ENCODE peak calls at places on chromosomes 6 and 20, in six cellular contexts. P is right atrium auricular region, L is heart right ventricle, R is endodermal cell, D is cardiac fibroblast, J is left lung. Z is an unnamed sample.

GRCh38 chr6:44036699-44037101 is 90.6 kb downstream of the MRPL14 start:
- DNase-seq in D (no peak), L (no peak), J (peak; percentile 31), R (peak; percentile 19), P (no peak), Z (peak; percentile 27)

GRCh38 chr20:52204136-52204535 is 12.6 kb upstream of the ZFP64 start:
- DNase-seq in L (no peak), J (no peak), P (no peak), R (no peak), D (no peak), Z (no peak)

GRCh38 chr6:87716928-87717655 is 15.1 kb upstream of the AKIRIN2 start:
- DNase-seq in R (no peak), L (no peak), J (no peak), D (no peak), P (no peak), Z (no peak)

GRCh38 chr20:25223179-25223661 is 24.7 kb upstream of the PYGB start:
- DNase-seq in J (no peak), R (peak; percentile 90), D (peak; percentile 78), L (no peak), P (no peak), Z (no peak)

GRCh38 chr20:10524034-10524476 is 89.0 kb downstream of the SLX4IP start:
- DNase-seq in R (peak; percentile 79), J (no peak), L (peak; percentile 48), D (peak; percentile 76), P (peak; percentile 88), Z (no peak)

GRCh38 chr6:146968041-146968760 is 236.0 kb upstream of the STXBP5 start:
- DNase-seq in P (no peak), R (no peak), L (no peak), D (peak; percentile 85), J (no peak), Z (no peak)

GRCh38 chr20:45138451-45139300 is 14.4 kb upstream of the WFDC12 start:
- DNase-seq in R (peak; percentile 96), J (peak; percentile 62), D (peak; percentile 16), P (no peak), L (peak; percentile 36), Z (peak; percentile 81)

GRCh38 chr6:157258878-157259277 is 64.4 kb downstream of the TMEM242 start:
- DNase-seq in P (no peak), D (no peak), L (no peak), J (no peak), R (no peak), Z (peak; percentile 38)

GRCh38 chr20:38353298-38353697 is 7.0 kb downstream of the LBP start:
- DNase-seq in R (no peak), L (no peak), P (no peak), D (peak; percentile 30), J (no peak), Z (no peak)

GRCh38 chr6:17971128-17972073 is 16.0 kb downstream of the KIF13A start:
- DNase-seq in J (no peak), R (no peak), P (no peak), D (peak; percentile 82), L (no peak), Z (peak; percentile 72)

GRCh38 chr6:139738801-139739490 is 364.5 kb upstream of the CITED2 start:
- DNase-seq in L (no peak), D (peak; percentile 56), J (no peak), R (no peak), P (no peak), Z (no peak)

GRCh38 chr20:38222231-38222922 is 38.2 kb downstream of the KIAA1755 start:
- DNase-seq in R (peak; percentile 95), L (peak; percentile 57), P (peak; percentile 79), D (peak; percentile 59), J (peak; percentile 58), Z (peak; percentile 88)

GRCh38 chr20:33299111-33299603 is 16.1 kb downstream of the BPIFB1 start:
- DNase-seq in D (peak; percentile 54), J (peak; percentile 51), R (peak; percentile 97), P (peak; percentile 69), L (peak; percentile 68), Z (peak; percentile 88)

GRCh38 chr20:34177060-34177459 is 64.2 kb upstream of the ASIP start:
- DNase-seq in L (no peak), R (no peak), J (no peak), P (no peak), D (no peak), Z (no peak)

GRCh38 chr20:21622097-21622496 is 83.4 kb upstream of the PAX1 start:
- DNase-seq in D (no peak), P (no peak), R (no peak), L (no peak), J (no peak), Z (no peak)

GRCh38 chr6:164322533-164322932 is 908.0 kb downstream of the QKI start:
- DNase-seq in D (peak; percentile 94), P (no peak), R (no peak), L (no peak), J (no peak), Z (no peak)

GRCh38 chr6:125149256-125150144 is 4.1 kb upstream of the TPD52L1 start:
- DNase-seq in J (no peak), L (no peak), R (no peak), D (no peak), P (no peak), Z (no peak)

GRCh38 chr20:62924567-62925419 is 1.5 kb downstream of the DIDO1 start:
- DNase-seq in P (no peak), L (no peak), J (no peak), R (peak; percentile 50), D (peak; percentile 42), Z (no peak)

GRCh38 chr6:43391448-43392031 is 22.1 kb upstream of the ZNF318 start:
- DNase-seq in J (no peak), R (no peak), D (no peak), P (no peak), L (no peak), Z (no peak)

DNA sequence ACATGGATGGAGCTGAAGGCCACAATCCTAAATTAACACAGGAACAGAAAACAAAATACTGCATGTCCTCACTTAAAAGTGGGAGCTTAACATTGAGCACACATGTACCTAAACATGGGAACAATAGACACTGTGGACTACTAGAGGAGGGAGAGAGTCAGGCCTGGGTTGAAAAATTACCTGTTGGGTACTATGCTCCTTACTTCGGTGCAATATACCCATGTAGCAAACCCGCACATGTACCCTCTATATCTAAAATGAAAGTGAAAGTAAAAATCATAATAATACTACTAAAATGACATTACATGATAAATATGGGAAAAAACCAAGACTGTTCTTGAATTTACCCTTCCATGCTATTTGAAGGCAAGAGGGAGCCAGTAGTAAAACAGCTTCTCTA is 1273.8 kb upstream of the ADGRB3 start:
- DNase-seq in L (no peak), R (no peak), D (no peak), P (no peak), J (no peak), Z (no peak)
- H3K4me3 ChIP-seq in L (no peak overlapping the region), R (no peak overlapping the region), D (no peak overlapping the region), P (no peak overlapping the region), J (no peak overlapping the region), Z (no peak overlapping the region)

GRCh38 chr6:1363729-1364572 is 25.4 kb upstream of the FOXF2 start:
- DNase-seq in R (peak; percentile 75), P (no peak), L (no peak), J (no peak), D (no peak), Z (no peak)
- H3K4me3 ChIP-seq in R (no peak overlapping the region), P (no peak overlapping the region), L (no peak overlapping the region), J (no peak overlapping the region), D (no peak overlapping the region), Z (no peak overlapping the region)

GRCh38 chr20:35892871-35893270 is 61.4 kb downstream of the SCAND1 start:
- DNase-seq in L (no peak), R (no peak), D (no peak), J (no peak), P (no peak), Z (no peak)
- H3K4me3 ChIP-seq in L (no peak overlapping the region), R (no peak overlapping the region), D (no peak overlapping the region), J (no peak overlapping the region), P (no peak overlapping the region), Z (no peak overlapping the region)

GRCh38 chr6:10395171-10395945 is 19.5 kb downstream of the TFAP2A start:
- DNase-seq in J (no peak), L (no peak), R (no peak), D (no peak), P (no peak), Z (no peak)
- H3K4me3 ChIP-seq in J (no peak overlapping the region), L (no peak overlapping the region), R (peak overlapping the region; percentile 51), D (no peak overlapping the region), P (no peak overlapping the region), Z (no peak overlapping the region)

Z was measured in aorta.